ENCODE peak calls at places on chromosome 13, in five cellular contexts. One of them, this sample, is unnamed.

GRCh38 chr13:112842931-112843391 is 126.1 kb upstream of the MCF2L start:
- DNase-seq in fibroblast of pulmonary artery: no peak
- DNase-seq in activated T-cell treated with anti-CD3 and anti-CD28 coated beads, Interleukin-2, amount 50 U/mL, for 48 hours: no peak
- DNase-seq in Right ventricle myocardium inferior: no peak
- DNase-seq in MCF 10A: no peak
- DNase-seq in this sample: no peak

GRCh38 chr13:23443878-23444277 is 10.4 kb upstream of the SACS start:
- DNase-seq in activated T-cell treated with anti-CD3 and anti-CD28 coated beads, Interleukin-2, amount 50 U/mL, for 48 hours: no peak
- DNase-seq in MCF 10A: no peak
- DNase-seq in fibroblast of pulmonary artery: no peak
- DNase-seq in Right ventricle myocardium inferior: no peak
- DNase-seq in this sample: no peak

GRCh38 chr13:28022848-28023518 is 34.5 kb upstream of the URAD start:
- DNase-seq in fibroblast of pulmonary artery: peak; percentile 16
- DNase-seq in Right ventricle myocardium inferior: no peak
- DNase-seq in activated T-cell treated with anti-CD3 and anti-CD28 coated beads, Interleukin-2, amount 50 U/mL, for 48 hours: no peak
- DNase-seq in MCF 10A: no peak
- DNase-seq in this sample: no peak

GRCh38 chr13:33519561-33520479 is 234.3 kb upstream of the STARD13 start:
- DNase-seq in MCF 10A: no peak
- DNase-seq in Right ventricle myocardium inferior: no peak
- DNase-seq in fibroblast of pulmonary artery: peak; percentile 75
- DNase-seq in activated T-cell treated with anti-CD3 and anti-CD28 coated beads, Interleukin-2, amount 50 U/mL, for 48 hours: no peak
- DNase-seq in this sample: no peak

GRCh38 chr13:24217601-24218281 is 57.2 kb downstream of the SPATA13 start:
- DNase-seq in Right ventricle myocardium inferior: no peak
- DNase-seq in activated T-cell treated with anti-CD3 and anti-CD28 coated beads, Interleukin-2, amount 50 U/mL, for 48 hours: no peak
- DNase-seq in fibroblast of pulmonary artery: peak; percentile 39
- DNase-seq in MCF 10A: no peak
- DNase-seq in this sample: no peak

GRCh38 chr13:93775507-93776108 is 549.0 kb downstream of the GPC6 start:
- DNase-seq in fibroblast of pulmonary artery: peak; percentile 67
- DNase-seq in Right ventricle myocardium inferior: no peak
- DNase-seq in activated T-cell treated with anti-CD3 and anti-CD28 coated beads, Interleukin-2, amount 50 U/mL, for 48 hours: no peak
- DNase-seq in MCF 10A: peak; percentile 17
- DNase-seq in this sample: peak; percentile 9

GRCh38 chr13:80871481-80871880 is 530.6 kb upstream of the SPRY2 start:
- DNase-seq in activated T-cell treated with anti-CD3 and anti-CD28 coated beads, Interleukin-2, amount 50 U/mL, for 48 hours: no peak
- DNase-seq in Right ventricle myocardium inferior: no peak
- DNase-seq in fibroblast of pulmonary artery: peak; percentile 55
- DNase-seq in MCF 10A: peak; percentile 58
- DNase-seq in this sample: peak; percentile 91

GRCh38 chr13:41502021-41502420 is 44.7 kb downstream of the RGCC start:
- DNase-seq in activated T-cell treated with anti-CD3 and anti-CD28 coated beads, Interleukin-2, amount 50 U/mL, for 48 hours: no peak
- DNase-seq in fibroblast of pulmonary artery: no peak
- DNase-seq in MCF 10A: no peak
- DNase-seq in Right ventricle myocardium inferior: no peak
- DNase-seq in this sample: no peak

GRCh38 chr13:98368019-98368418 is 190.9 kb upstream of the RNF113B start:
- DNase-seq in MCF 10A: no peak
- DNase-seq in activated T-cell treated with anti-CD3 and anti-CD28 coated beads, Interleukin-2, amount 50 U/mL, for 48 hours: no peak
- DNase-seq in fibroblast of pulmonary artery: no peak
- DNase-seq in Right ventricle myocardium inferior: no peak
- DNase-seq in this sample: no peak

GRCh38 chr13:50684366-50684765 is 159.1 kb downstream of the DLEU7 start:
- DNase-seq in activated T-cell treated with anti-CD3 and anti-CD28 coated beads, Interleukin-2, amount 50 U/mL, for 48 hours: no peak
- DNase-seq in fibroblast of pulmonary artery: peak; percentile 54
- DNase-seq in Right ventricle myocardium inferior: no peak
- DNase-seq in MCF 10A: no peak
- DNase-seq in this sample: no peak

GRCh38 chr13:50948576-50948975 is 39.0 kb downstream of the RNASEH2B start:
- DNase-seq in Right ventricle myocardium inferior: no peak
- DNase-seq in activated T-cell treated with anti-CD3 and anti-CD28 coated beads, Interleukin-2, amount 50 U/mL, for 48 hours: no peak
- DNase-seq in fibroblast of pulmonary artery: no peak
- DNase-seq in MCF 10A: no peak
- DNase-seq in this sample: no peak

GRCh38 chr13:43261018-43261417 is 237.6 kb downstream of the DNAJC15 start:
- DNase-seq in MCF 10A: peak; percentile 26
- DNase-seq in fibroblast of pulmonary artery: peak; percentile 55
- DNase-seq in activated T-cell treated with anti-CD3 and anti-CD28 coated beads, Interleukin-2, amount 50 U/mL, for 48 hours: no peak
- DNase-seq in Right ventricle myocardium inferior: no peak
- DNase-seq in this sample: peak; percentile 63

GRCh38 chr13:45331981-45332830 is 8.8 kb downstream of the TPT1 start:
- DNase-seq in Right ventricle myocardium inferior: no peak
- DNase-seq in MCF 10A: peak; percentile 89
- DNase-seq in activated T-cell treated with anti-CD3 and anti-CD28 coated beads, Interleukin-2, amount 50 U/mL, for 48 hours: no peak
- DNase-seq in fibroblast of pulmonary artery: peak; percentile 99
- DNase-seq in this sample: peak; percentile 85

GRCh38 chr13:80550856-80551532 is 210.1 kb upstream of the SPRY2 start:
- DNase-seq in Right ventricle myocardium inferior: no peak
- DNase-seq in activated T-cell treated with anti-CD3 and anti-CD28 coated beads, Interleukin-2, amount 50 U/mL, for 48 hours: no peak
- DNase-seq in MCF 10A: no peak
- DNase-seq in fibroblast of pulmonary artery: peak; percentile 54
- DNase-seq in this sample: no peak

GRCh38 chr13:51721485-51721884 is 82.5 kb downstream of the DHRS12 start:
- DNase-seq in MCF 10A: no peak
- DNase-seq in activated T-cell treated with anti-CD3 and anti-CD28 coated beads, Interleukin-2, amount 50 U/mL, for 48 hours: no peak
- DNase-seq in fibroblast of pulmonary artery: no peak
- DNase-seq in Right ventricle myocardium inferior: peak; percentile 40
- DNase-seq in this sample: no peak

GRCh38 chr13:30932481-30933333 is at the start of gene TEX26:
- DNase-seq in MCF 10A: no peak
- DNase-seq in Right ventricle myocardium inferior: peak; percentile 49
- DNase-seq in activated T-cell treated with anti-CD3 and anti-CD28 coated beads, Interleukin-2, amount 50 U/mL, for 48 hours: no peak
- DNase-seq in fibroblast of pulmonary artery: no peak
- DNase-seq in this sample: no peak

GRCh38 chr13:43246382-43246781 is 223.0 kb downstream of the DNAJC15 start:
- DNase-seq in MCF 10A: no peak
- DNase-seq in fibroblast of pulmonary artery: no peak
- DNase-seq in Right ventricle myocardium inferior: no peak
- DNase-seq in activated T-cell treated with anti-CD3 and anti-CD28 coated beads, Interleukin-2, amount 50 U/mL, for 48 hours: no peak
- DNase-seq in this sample: no peak

GRCh38 chr13:51811920-51812328 is 8.0 kb upstream of the DHRS12 start:
- DNase-seq in Right ventricle myocardium inferior: peak; percentile 50
- DNase-seq in MCF 10A: no peak
- DNase-seq in fibroblast of pulmonary artery: no peak
- DNase-seq in activated T-cell treated with anti-CD3 and anti-CD28 coated beads, Interleukin-2, amount 50 U/mL, for 48 hours: no peak
- DNase-seq in this sample: peak; percentile 40

GRCh38 chr13:35475960-35476943 is at the start of gene MAB21L1:
- DNase-seq in Right ventricle myocardium inferior: peak; percentile 56
- DNase-seq in activated T-cell treated with anti-CD3 and anti-CD28 coated beads, Interleukin-2, amount 50 U/mL, for 48 hours: peak; percentile 30
- DNase-seq in fibroblast of pulmonary artery: peak; percentile 21
- DNase-seq in MCF 10A: no peak
- DNase-seq in this sample: no peak

GRCh38 chr13:32255744-32256120 is 59.4 kb downstream of the ZAR1L start:
- DNase-seq in fibroblast of pulmonary artery: peak; percentile 53
- DNase-seq in MCF 10A: peak; percentile 76
- DNase-seq in Right ventricle myocardium inferior: no peak
- DNase-seq in activated T-cell treated with anti-CD3 and anti-CD28 coated beads, Interleukin-2, amount 50 U/mL, for 48 hours: no peak
- DNase-seq in this sample: no peak

GRCh38 chr13:102724923-102725322 is 30.1 kb upstream of the METTL21C start:
- DNase-seq in activated T-cell treated with anti-CD3 and anti-CD28 coated beads, Interleukin-2, amount 50 U/mL, for 48 hours: no peak
- DNase-seq in Right ventricle myocardium inferior: no peak
- DNase-seq in fibroblast of pulmonary artery: peak; percentile 74
- DNase-seq in MCF 10A: peak; percentile 92
- DNase-seq in this sample: peak; percentile 97

GRCh38 chr13:64985075-64985474 is 2245.1 kb downstream of the PCDH9 start:
- DNase-seq in fibroblast of pulmonary artery: no peak
- DNase-seq in activated T-cell treated with anti-CD3 and anti-CD28 coated beads, Interleukin-2, amount 50 U/mL, for 48 hours: no peak
- DNase-seq in MCF 10A: no peak
- DNase-seq in Right ventricle myocardium inferior: no peak
- DNase-seq in this sample: no peak

GRCh38 chr13:48977973-48978372 is 2.3 kb downstream of the FNDC3A start:
- DNase-seq in fibroblast of pulmonary artery: peak; percentile 29
- DNase-seq in activated T-cell treated with anti-CD3 and anti-CD28 coated beads, Interleukin-2, amount 50 U/mL, for 48 hours: no peak
- DNase-seq in Right ventricle myocardium inferior: no peak
- DNase-seq in MCF 10A: no peak
- DNase-seq in this sample: peak; percentile 26

GRCh38 chr13:98200211-98200878 is 23.3 kb upstream of the RNF113B start:
- DNase-seq in fibroblast of pulmonary artery: no peak
- DNase-seq in MCF 10A: no peak
- DNase-seq in Right ventricle myocardium inferior: no peak
- DNase-seq in activated T-cell treated with anti-CD3 and anti-CD28 coated beads, Interleukin-2, amount 50 U/mL, for 48 hours: no peak
- DNase-seq in this sample: no peak

GRCh38 chr13:75440100-75440499 is 41.9 kb downstream of the TBC1D4 start:
- DNase-seq in fibroblast of pulmonary artery: no peak
- DNase-seq in activated T-cell treated with anti-CD3 and anti-CD28 coated beads, Interleukin-2, amount 50 U/mL, for 48 hours: no peak
- DNase-seq in MCF 10A: no peak
- DNase-seq in Right ventricle myocardium inferior: no peak
- DNase-seq in this sample: no peak

GRCh38 chr13:104008571-104009435 is 942.6 kb upstream of the SLC10A2 start:
- DNase-seq in activated T-cell treated with anti-CD3 and anti-CD28 coated beads, Interleukin-2, amount 50 U/mL, for 48 hours: no peak
- DNase-seq in MCF 10A: no peak
- DNase-seq in Right ventricle myocardium inferior: no peak
- DNase-seq in fibroblast of pulmonary artery: peak; percentile 55
- DNase-seq in this sample: peak; percentile 44

GRCh38 chr13:29801737-29802305 is 48.6 kb downstream of the UBL3 start:
- DNase-seq in activated T-cell treated with anti-CD3 and anti-CD28 coated beads, Interleukin-2, amount 50 U/mL, for 48 hours: no peak
- DNase-seq in MCF 10A: no peak
- DNase-seq in fibroblast of pulmonary artery: peak; percentile 18
- DNase-seq in Right ventricle myocardium inferior: no peak
- DNase-seq in this sample: no peak

GRCh38 chr13:33697936-33698335 is 120.0 kb upstream of the RFC3 start:
- DNase-seq in activated T-cell treated with anti-CD3 and anti-CD28 coated beads, Interleukin-2, amount 50 U/mL, for 48 hours: no peak
- DNase-seq in MCF 10A: no peak
- DNase-seq in Right ventricle myocardium inferior: no peak
- DNase-seq in fibroblast of pulmonary artery: no peak
- DNase-seq in this sample: peak; percentile 29

GRCh38 chr13:113427562-113428468 is 25.5 kb downstream of the ADPRHL1 start:
- DNase-seq in fibroblast of pulmonary artery: no peak
- DNase-seq in Right ventricle myocardium inferior: peak; percentile 6
- DNase-seq in MCF 10A: peak; percentile 42
- DNase-seq in activated T-cell treated with anti-CD3 and anti-CD28 coated beads, Interleukin-2, amount 50 U/mL, for 48 hours: no peak
- DNase-seq in this sample: no peak

GRCh38 chr13:109275848-109276247 is 510.5 kb downstream of the IRS2 start:
- DNase-seq in activated T-cell treated with anti-CD3 and anti-CD28 coated beads, Interleukin-2, amount 50 U/mL, for 48 hours: no peak
- DNase-seq in fibroblast of pulmonary artery: no peak
- DNase-seq in Right ventricle myocardium inferior: no peak
- DNase-seq in MCF 10A: peak; percentile 41
- DNase-seq in this sample: no peak